ENCODE peak calls at places on chromosome 11, in four cellular contexts. E, Z, P and W are unnamed samples.

GRCh38 chr11:36002196-36002595 is 58.3 kb downstream of the LDLRAD3 start:
- DNase-seq in E (no peak), Z (no peak), P (peak), W (no peak)

GRCh38 chr11:27894552-27894951 is 194.3 kb upstream of the BDNF start:
- DNase-seq in E (no peak), Z (no peak), P (no peak), W (no peak)

GRCh38 chr11:26088391-26088790 is 243.5 kb upstream of the ANO3 start:
- DNase-seq in E (no peak), Z (no peak), P (no peak), W (no peak)

GRCh38 chr11:88801484-88802123 is 264.2 kb downstream of the GRM5 start:
- DNase-seq in E (no peak), Z (no peak), P (no peak), W (no peak)

GRCh38 chr11:108743851-108744250 is 79.0 kb downstream of the DDX10 start:
- DNase-seq in E (no peak), Z (no peak), P (no peak), W (no peak)

GRCh38 chr11:29679996-29680395 is 336.8 kb downstream of the KCNA4 start:
- DNase-seq in E (no peak), Z (peak), P (no peak), W (no peak)

GRCh38 chr11:124740277-124740882 is 638 bp downstream of the NRGN start:
- DNase-seq in E (no peak), Z (no peak), P (no peak), W (peak)

GRCh38 chr11:74870485-74870884 is 78.4 kb downstream of the XRRA1 start:
- DNase-seq in E (peak), Z (no peak), P (no peak), W (peak)

GRCh38 chr11:1051356-1052132 is 15.0 kb upstream of the MUC6 start:
- DNase-seq in E (no peak), Z (no peak), P (no peak), W (no peak)

GRCh38 chr11:1053121-1053901 is 16.8 kb upstream of the MUC6 start:
- DNase-seq in E (no peak), Z (no peak), P (no peak), W (no peak)

GRCh38 chr11:1050581-1051355 is 14.2 kb upstream of the MUC6 start:
- DNase-seq in E (peak), Z (no peak), P (peak), W (peak)

GRCh38 chr11:1054143-1055108 is 17.9 kb upstream of the MUC6 start:
- DNase-seq in E (no peak), Z (no peak), P (no peak), W (peak)

DNA sequence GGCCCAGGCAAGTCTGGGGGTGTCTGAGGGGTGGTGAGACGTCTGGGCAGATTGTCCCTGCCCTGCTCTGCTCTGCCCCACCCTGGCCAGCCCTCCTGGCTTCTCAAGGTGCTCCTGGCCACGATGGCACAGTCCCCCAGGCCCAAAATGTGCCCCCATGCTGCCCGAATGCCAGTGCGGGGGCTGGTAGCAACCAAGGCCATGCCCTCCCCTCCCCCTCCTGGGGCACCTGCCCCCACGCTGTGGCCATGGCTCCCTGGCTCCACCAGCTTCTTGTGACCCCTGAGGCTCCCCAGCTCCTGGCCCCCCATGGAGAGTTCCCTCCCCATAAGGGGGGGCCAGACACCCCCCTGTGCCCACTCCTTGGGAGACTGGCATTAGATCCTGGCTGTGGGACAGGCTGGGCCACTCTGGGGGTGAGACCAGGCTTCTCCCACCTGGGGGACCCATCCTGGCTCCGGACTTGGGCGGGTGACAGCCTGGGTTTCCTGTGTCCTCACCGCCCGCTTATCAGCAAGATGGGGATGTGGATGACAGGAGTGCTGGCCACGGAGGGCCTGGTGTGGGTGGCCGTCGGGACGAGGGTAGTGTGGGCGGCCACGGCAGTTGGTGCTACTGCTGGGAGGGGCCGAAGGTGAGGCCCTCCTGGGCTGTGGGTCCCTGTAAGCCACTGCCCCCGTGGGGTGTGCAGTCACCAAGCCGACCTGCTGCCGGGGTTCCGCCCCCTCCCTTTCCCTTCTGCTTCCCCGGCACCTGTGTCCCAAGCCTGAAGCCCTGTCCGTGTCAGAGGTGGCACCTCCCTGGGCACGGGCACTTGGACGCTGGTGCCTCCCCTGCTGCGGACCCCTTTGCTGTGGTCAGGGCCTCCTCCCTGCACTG is 15.9 kb upstream of the MUC6 start:
- DNase-seq in E (no peak), Z (no peak), P (no peak), W (no peak)
- TF ChIP-seq JUND in E (no peak), Z (no peak), P (no peak), W (no peak)

DNA sequence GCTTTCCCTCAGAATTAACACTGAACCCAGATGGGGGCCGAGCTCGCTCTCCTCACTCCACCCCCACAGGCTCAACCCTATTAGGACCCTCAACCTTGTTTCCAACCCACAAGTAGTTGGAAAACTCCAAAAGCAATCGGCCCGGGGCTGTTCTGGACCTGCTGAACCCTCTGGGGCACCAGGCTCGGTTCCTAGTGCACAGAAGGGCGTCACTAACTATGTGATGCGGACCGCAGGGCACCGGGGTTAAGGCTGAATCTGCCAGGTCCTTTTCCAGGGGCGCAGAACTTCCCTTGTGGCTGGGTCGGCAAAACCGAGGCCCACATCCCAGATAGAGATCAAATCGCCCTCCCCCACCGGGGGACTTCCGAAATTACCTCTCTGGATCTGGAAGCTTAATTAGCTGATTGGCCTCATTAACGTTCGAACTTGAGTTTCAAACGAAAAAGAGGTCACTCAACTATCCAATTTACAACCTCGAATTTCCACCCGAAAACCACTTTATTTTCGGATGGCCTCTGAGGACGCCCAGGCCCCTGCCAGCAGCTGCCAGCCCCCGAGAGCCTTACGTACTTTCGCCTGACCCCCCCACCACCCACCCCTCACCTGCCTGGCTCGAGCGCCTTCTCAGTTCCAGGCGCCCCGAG is 1.7 kb downstream of the SHANK2 start:
- DNase-seq in E (no peak), Z (no peak), P (no peak), W (no peak)
- TF ChIP-seq JUND in E (no peak), Z (no peak), P (no peak), W (no peak)

GRCh38 chr11:33722579-33723234 is 13.5 kb downstream of the CD59 start:
- DNase-seq in E (no peak), Z (peak), P (no peak), W (peak)
- TF ChIP-seq JUND in E (no peak), Z (no peak), P (no peak), W (no peak)

GRCh38 chr11:93504110-93505095 is 38.8 kb downstream of the SMCO4 start:
- DNase-seq in E (no peak), Z (no peak), P (no peak), W (no peak)

GRCh38 chr11:93500759-93501158 is 42.4 kb downstream of the SMCO4 start:
- DNase-seq in E (no peak), Z (no peak), P (no peak), W (no peak)

GRCh38 chr11:93498099-93499040 is 44.8 kb downstream of the SMCO4 start:
- DNase-seq in E (no peak), Z (no peak), P (peak), W (no peak)

GRCh38 chr11:93505703-93506102 is 37.5 kb downstream of the SMCO4 start:
- DNase-seq in E (no peak), Z (no peak), P (no peak), W (no peak)

GRCh38 chr11:93501856-93502255 is 41.3 kb downstream of the SMCO4 start:
- DNase-seq in E (no peak), Z (no peak), P (no peak), W (no peak)
- TF ChIP-seq JUND in E (no peak), Z (no peak), P (no peak), W (no peak)